ENCODE peak calls at places on chromosome 12, in seven cellular contexts. I is H1, N is suprapubic skin, J is HepG2, V is GM23338, T is HCT116, A is Panc1. W is an unnamed sample.

GRCh38 chr12:40745386-40745785 is 53.1 kb downstream of the CNTN1 start:
- DNase-seq in I (no peak), N (no peak), J (no peak), V (peak), T (peak), A (no peak), W (no peak)

GRCh38 chr12:111636209-111636928 is 37.3 kb upstream of the ATXN2 start:
- DNase-seq in I (peak), N (peak), J (peak), V (peak), T (no peak), A (no peak), W (peak)

GRCh38 chr12:109981311-109981710 is 14.9 kb downstream of the GIT2 start:
- DNase-seq in I (no peak), N (no peak), J (no peak), V (no peak), T (no peak), A (no peak), W (no peak)

GRCh38 chr12:49051373-49051764 is 9.2 kb downstream of the KMT2D start:
- DNase-seq in I (no peak), N (no peak), J (no peak), V (no peak), T (no peak), A (no peak), W (no peak)

GRCh38 chr12:75528272-75528671 is 16.9 kb upstream of the KRR1 start:
- DNase-seq in I (no peak), N (no peak), J (no peak), V (no peak), T (no peak), A (no peak), W (no peak)

GRCh38 chr12:108825205-108825950 is 32.0 kb downstream of the SSH1 start:
- DNase-seq in I (no peak), N (no peak), J (no peak), V (no peak), T (no peak), A (no peak), W (no peak)

GRCh38 chr12:130838284-130838950 is 633 bp downstream of the STX2 start:
- DNase-seq in I (peak), N (peak), J (peak), V (peak), T (no peak), A (no peak), W (no peak)

GRCh38 chr12:108793756-108794441 is 62.6 kb upstream of the CORO1C start:
- DNase-seq in I (no peak), N (no peak), J (peak), V (no peak), T (no peak), A (no peak), W (no peak)

GRCh38 chr12:29783773-29784666 is at the start of gene TMTC1:
- DNase-seq in I (peak), N (peak), J (no peak), V (peak), T (no peak), A (no peak), W (no peak)

GRCh38 chr12:74119811-74120362 is 417.7 kb upstream of the ATXN7L3B start:
- DNase-seq in I (no peak), N (no peak), J (no peak), V (no peak), T (no peak), A (no peak), W (no peak)

GRCh38 chr12:7933255-7933726 is 2.7 kb downstream of the SLC2A3 start:
- DNase-seq in I (peak), N (peak), J (peak), V (peak), T (peak), A (peak), W (peak)

GRCh38 chr12:69688496-69689427 is 10.3 kb downstream of the BEST3 start:
- DNase-seq in I (peak), N (peak), J (peak), V (peak), T (peak), A (peak), W (no peak)

GRCh38 chr12:118061876-118062791 is 1.2 kb upstream of the WSB2 start:
- DNase-seq in I (peak), N (peak), J (no peak), V (peak), T (no peak), A (no peak), W (peak)
- TF ChIP-seq POLR2AphosphoS5 in I (peak), N (no peak), J (no peak), V (peak), T (peak), A (peak), W (no peak)

GRCh38 chr12:91142184-91142583 is 30.9 kb upstream of the LUM start:
- DNase-seq in I (no peak), N (no peak), J (no peak), V (no peak), T (no peak), A (no peak), W (no peak)
- TF ChIP-seq POLR2AphosphoS5 in I (no peak), N (no peak), J (no peak), V (no peak), T (no peak), A (no peak), W (peak)

DNA sequence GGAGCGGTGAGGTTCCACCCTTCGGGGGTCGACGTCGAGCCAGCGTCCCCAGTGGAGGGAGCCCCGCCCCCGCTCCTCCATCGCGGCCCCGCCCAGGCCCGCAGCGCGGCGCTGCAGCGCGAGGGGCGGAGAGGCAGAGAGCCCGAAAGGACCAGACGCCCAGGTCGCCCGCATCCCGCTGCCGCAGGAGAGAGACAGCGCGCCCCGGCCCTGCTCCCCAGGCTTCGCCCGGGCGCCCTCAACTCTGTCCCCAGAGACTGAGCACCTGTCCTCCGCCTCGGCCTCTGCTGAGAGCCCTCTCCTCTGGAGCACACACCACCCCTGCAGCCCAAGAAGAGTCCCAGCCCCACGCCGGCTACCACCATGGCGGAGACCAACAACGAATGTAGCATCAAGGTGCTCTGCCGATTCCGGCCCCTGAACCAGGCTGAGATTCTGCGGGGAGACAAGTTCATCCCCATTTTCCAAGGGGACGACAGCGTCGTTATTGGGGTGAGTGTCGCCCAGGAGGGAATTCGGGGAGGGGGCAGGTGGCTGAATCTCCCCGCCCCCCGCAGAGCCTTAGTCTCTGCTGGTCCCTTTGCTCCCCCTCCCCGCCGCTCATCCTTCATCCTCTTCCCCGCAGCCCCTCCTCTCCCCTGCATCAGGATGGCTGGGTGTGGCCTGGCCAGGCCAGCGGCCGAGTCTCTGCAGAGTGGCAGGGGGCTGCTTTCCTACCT is at the start of gene KIF5A:
- DNase-seq in I (peak), N (no peak), J (no peak), V (peak), T (no peak), A (no peak), W (no peak)
- TF ChIP-seq POLR2AphosphoS5 in I (no peak), N (no peak), J (no peak), V (peak), T (peak), A (no peak), W (peak)

DNA sequence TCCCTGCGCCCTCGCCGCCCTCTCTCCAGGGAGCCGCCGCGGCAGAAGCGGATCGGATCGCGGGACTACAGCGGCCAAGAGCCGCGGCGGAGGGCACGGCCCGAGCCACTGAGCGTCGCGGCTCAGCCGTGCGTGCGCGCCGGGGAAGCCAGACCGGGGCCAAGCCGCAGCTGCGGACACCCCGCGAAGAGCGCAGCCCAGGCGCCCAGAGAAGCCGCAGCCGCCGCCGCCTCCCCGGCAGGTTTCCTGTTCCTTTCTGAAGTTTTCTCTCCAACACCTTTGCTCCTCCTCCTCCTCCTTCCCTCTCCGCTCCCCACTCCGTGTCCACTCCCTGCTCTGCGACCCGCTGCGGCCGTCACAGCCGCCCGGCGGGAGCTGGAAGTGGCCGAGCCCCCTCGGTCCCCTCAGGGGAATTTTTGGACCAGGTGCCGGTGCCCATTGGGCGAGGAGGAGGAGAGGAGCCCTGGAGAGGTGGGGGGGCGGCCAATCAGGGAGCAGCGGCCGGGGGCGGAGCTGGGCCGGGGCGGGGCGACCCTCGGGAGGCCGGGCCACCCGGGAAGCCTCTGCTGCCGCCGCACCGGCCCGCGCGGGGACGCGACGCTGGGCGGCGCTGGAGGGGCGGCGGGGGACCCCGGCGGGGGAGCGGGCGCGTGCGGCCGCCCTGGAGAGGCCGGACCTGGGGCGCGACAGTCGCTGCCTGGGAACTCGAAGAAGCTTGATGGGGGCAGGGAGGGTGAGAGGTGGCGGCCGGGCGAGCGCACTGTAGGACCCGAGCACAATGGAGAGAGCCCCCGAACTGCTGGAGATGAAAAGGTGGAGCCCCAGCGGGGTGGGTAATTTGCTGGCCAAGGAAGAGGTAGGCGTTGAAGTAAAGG is at the start of gene ITPR2:
- DNase-seq in I (peak), N (peak), J (peak), V (peak), T (peak), A (no peak), W (peak)
- TF ChIP-seq POLR2AphosphoS5 in I (no peak), N (peak), J (peak), V (peak), T (peak), A (peak), W (peak)

DNA sequence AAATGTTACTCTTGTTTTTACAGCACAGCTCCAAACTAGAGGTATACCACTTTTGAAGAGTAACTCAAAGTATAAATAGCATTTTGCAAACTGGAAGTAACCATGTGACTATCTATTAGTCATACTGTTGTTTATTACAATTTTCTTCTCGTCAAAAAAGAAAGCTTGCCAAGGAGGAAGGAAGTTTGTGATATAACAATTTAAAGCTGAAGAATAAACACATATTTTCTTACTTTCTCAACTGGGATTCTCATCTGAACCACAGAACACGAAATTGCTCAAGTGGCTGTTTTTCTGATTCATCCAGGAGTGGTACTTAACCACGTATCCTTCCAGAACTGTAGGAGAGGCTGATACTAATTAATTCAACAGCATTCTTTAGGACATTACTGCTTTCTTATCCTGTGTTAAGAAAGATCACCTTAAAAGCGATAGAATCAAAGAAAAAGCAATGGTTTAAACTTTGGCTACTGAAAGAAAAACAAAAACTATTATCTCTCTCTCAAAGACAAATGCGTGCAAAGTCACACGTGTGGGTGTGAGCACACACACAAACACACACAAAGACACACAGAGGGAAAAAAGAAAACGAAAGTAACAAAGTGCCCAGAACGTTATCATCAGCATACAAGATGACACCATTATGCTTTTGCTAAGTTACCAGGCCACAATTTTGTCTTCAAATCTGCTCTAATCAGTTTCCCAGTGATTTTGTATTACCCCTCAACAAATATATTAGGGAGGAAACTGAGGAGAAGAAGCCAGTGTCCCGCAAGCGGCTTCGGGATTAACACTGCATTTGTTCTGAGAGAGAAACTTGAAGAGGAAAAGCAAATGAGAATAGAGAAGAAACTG is at the start of gene CLEC2B:
- DNase-seq in I (no peak), N (no peak), J (no peak), V (no peak), T (no peak), A (no peak), W (no peak)
- TF ChIP-seq POLR2AphosphoS5 in I (no peak), N (no peak), J (no peak), V (no peak), T (no peak), A (no peak), W (peak)

DNA sequence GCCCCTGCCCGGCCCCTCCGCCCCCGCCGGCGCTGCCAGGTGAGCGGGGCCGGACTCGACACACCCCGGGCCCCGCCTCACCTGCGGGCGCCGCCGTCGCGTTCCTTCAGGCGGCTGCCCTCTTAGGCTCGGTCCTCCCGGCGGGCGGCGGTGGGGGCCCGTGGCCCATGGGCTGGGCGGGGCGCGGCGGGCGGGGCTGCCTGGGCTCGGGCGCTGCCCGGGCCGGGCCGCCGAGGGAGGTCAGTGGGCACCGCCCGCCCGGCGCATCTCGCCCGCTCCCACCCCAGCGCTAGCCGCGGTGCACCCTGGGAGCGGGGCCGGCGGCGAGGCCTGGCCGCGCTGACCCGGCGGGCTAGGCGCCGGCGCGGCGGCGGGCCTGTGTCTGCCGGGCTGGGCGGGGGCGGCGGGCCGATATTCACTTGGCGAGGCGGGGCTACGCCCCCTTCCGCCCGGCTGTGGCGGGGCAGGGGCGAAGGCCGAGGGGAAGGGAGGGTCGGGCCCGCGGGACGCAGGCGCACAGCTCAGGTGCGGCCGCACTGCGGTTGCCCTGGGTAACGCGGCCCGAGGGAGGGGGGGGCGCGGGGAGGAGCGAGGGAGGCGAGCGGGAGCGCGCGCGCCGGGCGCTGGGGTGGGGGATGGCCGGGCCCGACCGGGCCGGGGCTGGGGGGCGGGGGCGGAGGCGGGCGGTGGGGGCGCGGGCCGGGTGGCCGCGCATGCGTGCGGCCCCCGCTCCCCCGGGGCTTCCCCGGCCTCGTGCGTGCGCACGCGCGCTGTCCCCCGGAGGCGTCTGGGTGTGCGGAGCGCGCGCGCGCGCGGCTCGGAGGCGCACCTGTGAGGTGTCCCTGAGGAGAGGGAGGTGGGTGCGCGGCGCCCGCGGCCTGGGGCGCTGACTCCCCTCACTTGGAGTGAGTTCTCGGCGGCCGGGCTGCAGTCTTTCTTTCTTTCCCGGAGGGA is at the start of the genes CCDC92 and ZNF664:
- DNase-seq in I (peak), N (peak), J (peak), V (peak), T (peak), A (no peak), W (peak)
- TF ChIP-seq POLR2AphosphoS5 in I (peak), N (no peak), J (peak), V (peak), T (peak), A (peak), W (peak)

GRCh38 chr12:122835693-122836026 is 403 bp downstream of the HIP1R start:
- DNase-seq in I (peak), N (no peak), J (no peak), V (peak), T (no peak), A (no peak), W (no peak)

GRCh38 chr12:122834921-122835692 is at the start of gene HIP1R:
- DNase-seq in I (peak), N (peak), J (no peak), V (peak), T (peak), A (no peak), W (no peak)

GRCh38 chr12:122837306-122838265 is 2.3 kb downstream of the HIP1R start:
- DNase-seq in I (no peak), N (no peak), J (peak), V (no peak), T (no peak), A (no peak), W (no peak)

GRCh38 chr12:122836027-122836921 is 1.0 kb downstream of the HIP1R start:
- DNase-seq in I (peak), N (peak), J (peak), V (peak), T (no peak), A (no peak), W (no peak)

DNA sequence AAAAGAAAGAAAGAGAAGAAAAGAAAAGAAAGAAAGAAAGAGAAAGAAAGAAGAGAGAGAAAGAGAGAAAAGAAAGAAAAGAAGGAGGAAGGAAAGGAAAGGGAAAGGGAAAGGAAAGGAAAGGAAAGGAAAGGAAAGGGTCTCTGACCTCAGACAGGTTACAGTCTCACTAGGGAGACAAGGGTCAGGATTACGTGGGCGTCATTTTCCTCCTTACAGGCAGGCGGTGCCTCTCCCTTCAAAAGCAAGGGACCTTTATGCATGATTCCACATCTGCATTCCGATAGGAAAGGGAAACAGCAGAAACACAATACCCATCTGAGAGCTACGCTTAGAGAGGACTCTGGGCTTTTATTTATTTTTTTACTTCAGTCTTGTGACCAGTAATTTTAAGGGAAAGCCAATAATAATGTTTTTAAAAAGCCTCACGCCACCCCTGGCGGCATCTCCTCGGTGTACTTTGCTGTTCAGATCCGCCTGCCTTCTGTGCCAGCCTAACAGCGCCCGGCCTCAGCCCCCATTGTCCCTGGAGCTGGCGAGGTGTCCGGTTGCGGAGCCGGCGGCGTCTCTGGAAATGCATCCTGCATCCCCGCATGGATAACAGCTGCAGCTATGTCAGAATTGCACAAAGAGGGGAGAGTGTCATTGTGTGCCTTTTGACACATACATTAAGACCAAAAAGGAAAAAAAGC is 882 bp upstream of the HIP1R start:
- DNase-seq in I (no peak), N (peak), J (peak), V (peak), T (peak), A (no peak), W (no peak)
- TF ChIP-seq POLR2AphosphoS5 in I (no peak), N (no peak), J (no peak), V (no peak), T (no peak), A (no peak), W (peak)

GRCh38 chr12:104596128-104596799 is 139.5 kb downstream of the CHST11 start:
- DNase-seq in I (no peak), N (no peak), J (no peak), V (no peak), T (no peak), A (no peak), W (no peak)
- TF ChIP-seq POLR2AphosphoS5 in I (no peak), N (peak), J (no peak), V (no peak), T (no peak), A (no peak), W (peak)

GRCh38 chr12:10673660-10674384 is at the start of gene STYK1:
- DNase-seq in I (peak), N (peak), J (peak), V (peak), T (peak), A (peak), W (no peak)
- TF ChIP-seq POLR2AphosphoS5 in I (no peak), N (no peak), J (no peak), V (no peak), T (peak), A (no peak), W (no peak)

GRCh38 chr12:58919271-58920101 is 818 bp downstream of the LRIG3 start:
- DNase-seq in I (no peak), N (peak), J (peak), V (peak), T (no peak), A (peak), W (no peak)
- TF ChIP-seq POLR2AphosphoS5 in I (no peak), N (peak), J (no peak), V (no peak), T (no peak), A (no peak), W (peak)

W was measured in esophagus muscularis mucosa.